ENCODE peak calls at places on chromosomes 1 and 21, in ten cellular contexts. One of them, this sample, is unnamed.

GRCh38 chr1:110085666-110086065 is 15.2 kb upstream of the ALX3 start:
- DNase-seq in pancreas: no peak
- DNase-seq in mesothelial cell of epicardium: no peak
- DNase-seq in CD8-positive, alpha-beta T cell: no peak
- DNase-seq in kidney: no peak
- DNase-seq in NCI-H1417: no peak
- DNase-seq in GF-D8: no peak
- DNase-seq in thoracic aorta: no peak
- DNase-seq in LHCN-M2: no peak
- DNase-seq in activated T-cell treated with anti-CD3 and anti-CD28 coated beads, Interleukin-2, amount 50 U/mL, for 4 hours: no peak
- DNase-seq in this sample: no peak

GRCh38 chr1:21308330-21308729 is 18.1 kb upstream of the ECE1 start:
- DNase-seq in pancreas: no peak
- DNase-seq in mesothelial cell of epicardium: no peak
- DNase-seq in CD8-positive, alpha-beta T cell: no peak
- DNase-seq in kidney: no peak
- DNase-seq in NCI-H1417: no peak
- DNase-seq in GF-D8: no peak
- DNase-seq in thoracic aorta: no peak
- DNase-seq in LHCN-M2: no peak
- DNase-seq in activated T-cell treated with anti-CD3 and anti-CD28 coated beads, Interleukin-2, amount 50 U/mL, for 4 hours: no peak
- DNase-seq in this sample: no peak

GRCh38 chr21:35400233-35400939 is 351.3 kb upstream of the RUNX1 start:
- DNase-seq in pancreas: no peak
- DNase-seq in mesothelial cell of epicardium: no peak
- DNase-seq in CD8-positive, alpha-beta T cell: peak; percentile 24
- DNase-seq in kidney: no peak
- DNase-seq in NCI-H1417: peak; percentile 90
- DNase-seq in GF-D8: peak; percentile 80
- DNase-seq in thoracic aorta: no peak
- DNase-seq in LHCN-M2: peak; percentile 82
- DNase-seq in activated T-cell treated with anti-CD3 and anti-CD28 coated beads, Interleukin-2, amount 50 U/mL, for 4 hours: peak; percentile 11
- DNase-seq in this sample: peak; percentile 60

GRCh38 chr1:117060441-117061317 is 553 bp downstream of the TTF2 start:
- DNase-seq in pancreas: peak; percentile 60
- DNase-seq in mesothelial cell of epicardium: no peak
- DNase-seq in CD8-positive, alpha-beta T cell: no peak
- DNase-seq in kidney: peak; percentile 84
- DNase-seq in NCI-H1417: peak; percentile 27
- DNase-seq in GF-D8: no peak
- DNase-seq in thoracic aorta: no peak
- DNase-seq in LHCN-M2: peak; percentile 40
- DNase-seq in activated T-cell treated with anti-CD3 and anti-CD28 coated beads, Interleukin-2, amount 50 U/mL, for 4 hours: no peak
- DNase-seq in this sample: no peak

GRCh38 chr1:179146916-179147315 is 65.0 kb downstream of the TOR3A start:
- DNase-seq in pancreas: no peak
- DNase-seq in mesothelial cell of epicardium: no peak
- DNase-seq in CD8-positive, alpha-beta T cell: no peak
- DNase-seq in kidney: no peak
- DNase-seq in NCI-H1417: no peak
- DNase-seq in GF-D8: no peak
- DNase-seq in thoracic aorta: no peak
- DNase-seq in LHCN-M2: peak; percentile 50
- DNase-seq in activated T-cell treated with anti-CD3 and anti-CD28 coated beads, Interleukin-2, amount 50 U/mL, for 4 hours: no peak
- DNase-seq in this sample: no peak

GRCh38 chr1:181117648-181118449 is 29.3 kb downstream of the IER5 start:
- DNase-seq in pancreas: no peak
- DNase-seq in mesothelial cell of epicardium: no peak
- DNase-seq in CD8-positive, alpha-beta T cell: no peak
- DNase-seq in kidney: no peak
- DNase-seq in NCI-H1417: peak; percentile 73
- DNase-seq in GF-D8: no peak
- DNase-seq in thoracic aorta: no peak
- DNase-seq in LHCN-M2: peak; percentile 57
- DNase-seq in activated T-cell treated with anti-CD3 and anti-CD28 coated beads, Interleukin-2, amount 50 U/mL, for 4 hours: no peak
- DNase-seq in this sample: no peak

GRCh38 chr1:109669246-109669948 is 1.5 kb downstream of the GSTM2 start:
- DNase-seq in pancreas: no peak
- DNase-seq in mesothelial cell of epicardium: no peak
- DNase-seq in CD8-positive, alpha-beta T cell: peak; percentile 16
- DNase-seq in kidney: no peak
- DNase-seq in NCI-H1417: no peak
- DNase-seq in GF-D8: peak; percentile 75
- DNase-seq in thoracic aorta: no peak
- DNase-seq in LHCN-M2: no peak
- DNase-seq in activated T-cell treated with anti-CD3 and anti-CD28 coated beads, Interleukin-2, amount 50 U/mL, for 4 hours: no peak
- DNase-seq in this sample: no peak

GRCh38 chr1:87867631-87868030 is 539.0 kb downstream of the LMO4 start:
- DNase-seq in pancreas: no peak
- DNase-seq in mesothelial cell of epicardium: no peak
- DNase-seq in CD8-positive, alpha-beta T cell: no peak
- DNase-seq in kidney: no peak
- DNase-seq in NCI-H1417: no peak
- DNase-seq in GF-D8: no peak
- DNase-seq in thoracic aorta: no peak
- DNase-seq in LHCN-M2: peak; percentile 4
- DNase-seq in activated T-cell treated with anti-CD3 and anti-CD28 coated beads, Interleukin-2, amount 50 U/mL, for 4 hours: no peak
- DNase-seq in this sample: no peak